ENCODE peak calls at places on chromosomes 3 and 15, in five cellular contexts. L is IMR-90, U is HepG2, Y is K562, C is GM12878. A is an unnamed sample.

GRCh38 chr3:60660026-60660425 is 591.2 kb downstream of the FHIT start:
- DNase-seq in L (no peak), U (no peak), Y (no peak), C (no peak), A (no peak)

GRCh38 chr3:58419782-58420512 is 13.7 kb downstream of the PDHB start:
- DNase-seq in L (peak), U (no peak), Y (peak), C (peak), A (no peak)

GRCh38 chr15:60017538-60018199 is 13.6 kb downstream of the FOXB1 start:
- DNase-seq in L (no peak), U (no peak), Y (no peak), C (no peak), A (no peak)

GRCh38 chr15:65335278-65336055 is 31.0 kb downstream of the RNU5B-1 start:
- DNase-seq in L (no peak), U (no peak), Y (no peak), C (no peak), A (peak)

GRCh38 chr3:143822374-143822773 is 25.9 kb downstream of the SLC9A9 start:
- DNase-seq in L (no peak), U (no peak), Y (no peak), C (no peak), A (no peak)

GRCh38 chr3:171566803-171567422 is 106.7 kb upstream of the TNIK start:
- DNase-seq in L (peak), U (peak), Y (peak), C (peak), A (peak)

GRCh38 chr3:106034313-106034712 is 165.5 kb upstream of the CBLB start:
- DNase-seq in L (no peak), U (no peak), Y (no peak), C (no peak), A (no peak)

GRCh38 chr15:63191895-63192603 is 2.6 kb downstream of the RAB8B start:
- DNase-seq in L (no peak), U (no peak), Y (no peak), C (peak), A (no peak)

GRCh38 chr3:71646971-71647370 is 63.4 kb upstream of the FOXP1 start:
- DNase-seq in L (no peak), U (no peak), Y (no peak), C (no peak), A (no peak)

GRCh38 chr15:88255109-88255495 is 1.4 kb downstream of the NTRK3 start:
- DNase-seq in L (no peak), U (no peak), Y (no peak), C (no peak), A (no peak)

GRCh38 chr15:96354731-96355560 is 24.4 kb downstream of the NR2F2 start:
- DNase-seq in L (peak), U (peak), Y (no peak), C (no peak), A (no peak)

GRCh38 chr3:16064660-16065414 is 109.6 kb upstream of the GALNT15 start:
- DNase-seq in L (peak), U (peak), Y (no peak), C (no peak), A (no peak)

GRCh38 chr15:38992541-38993334 is 428.1 kb upstream of the RASGRP1 start:
- DNase-seq in L (no peak), U (no peak), Y (no peak), C (no peak), A (no peak)

GRCh38 chr3:32177702-32178198 is 60.7 kb upstream of the CMTM8 start:
- DNase-seq in L (peak), U (peak), Y (peak), C (no peak), A (peak)

GRCh38 chr3:153061938-153062528 is 100.0 kb upstream of the RAP2B start:
- DNase-seq in L (no peak), U (no peak), Y (no peak), C (no peak), A (no peak)

GRCh38 chr15:49430046-49430445 is 7.0 kb downstream of the FGF7 start:
- DNase-seq in L (no peak), U (no peak), Y (no peak), C (no peak), A (no peak)

GRCh38 chr15:81338422-81339007 is 14.6 kb upstream of the STARD5 start:
- DNase-seq in L (peak), U (no peak), Y (no peak), C (no peak), A (no peak)

GRCh38 chr3:179898024-179898423 is 138.7 kb downstream of the PEX5L start:
- DNase-seq in L (peak), U (peak), Y (peak), C (no peak), A (peak)

GRCh38 chr3:107241217-107241616 is 136.0 kb upstream of the CCDC54 start:
- DNase-seq in L (no peak), U (no peak), Y (peak), C (no peak), A (peak)
- TF ChIP-seq MXI1 in L (no peak), U (no peak), Y (no peak), C (no peak), A (no peak)

DNA sequence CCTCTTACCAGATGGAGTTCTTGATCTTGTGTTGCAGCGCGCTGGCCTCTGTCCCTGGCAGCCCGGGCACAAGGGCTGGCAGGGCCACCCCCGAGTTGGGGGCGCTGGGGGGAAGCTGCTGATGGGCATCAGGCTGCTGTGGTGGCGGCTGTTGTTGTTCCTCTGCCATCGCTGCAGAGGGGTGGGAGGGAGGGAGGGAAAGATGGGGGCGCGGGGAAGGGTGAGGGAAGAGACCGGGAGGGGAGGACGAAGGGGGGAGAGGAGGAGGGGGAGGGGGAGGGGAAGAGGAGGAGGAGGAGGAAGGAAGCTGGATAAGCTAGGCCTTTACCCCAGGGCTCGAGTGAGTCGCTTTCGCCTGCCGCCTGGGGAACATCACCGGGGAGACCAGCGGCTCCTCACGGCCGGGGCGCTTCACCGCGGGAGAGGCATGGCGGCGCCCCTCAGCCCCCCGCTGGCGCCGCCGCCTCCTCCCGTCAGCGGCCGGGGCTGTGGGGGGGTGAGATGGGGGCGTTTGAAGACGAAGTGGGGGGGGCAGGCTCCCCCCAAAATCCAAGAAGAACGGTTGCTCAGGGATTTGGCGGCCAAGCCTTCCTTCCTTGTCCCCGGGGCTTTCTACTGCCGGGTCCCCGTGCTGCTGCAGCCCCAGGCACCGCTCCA is 434 bp downstream of the RFX7 start:
- DNase-seq in L (peak), U (no peak), Y (peak), C (no peak), A (peak)
- TF ChIP-seq MXI1 in L (no peak), U (no peak), Y (no peak), C (no peak), A (peak)

DNA sequence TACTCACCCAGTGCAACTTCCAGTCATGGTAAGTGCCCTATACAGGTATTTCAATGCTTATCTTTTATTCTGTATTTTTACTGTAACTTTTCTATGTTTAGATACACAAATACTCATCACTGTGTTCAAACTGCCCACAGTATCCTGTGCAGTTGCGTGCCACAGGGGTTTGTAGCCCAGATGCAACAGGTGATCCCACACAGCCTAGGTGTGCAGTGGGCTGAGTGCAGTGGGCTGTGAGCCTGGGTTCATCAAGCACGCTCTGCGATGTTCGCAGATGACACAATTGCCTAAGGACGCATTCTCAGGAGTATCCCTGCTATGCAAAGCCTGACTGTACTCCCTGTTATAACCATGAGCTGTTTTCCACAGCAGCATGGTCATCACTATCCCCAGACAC is 36.2 kb upstream of the VGLL4 start:
- DNase-seq in L (no peak), U (no peak), Y (no peak), C (no peak), A (no peak)
- TF ChIP-seq MXI1 in L (no peak), U (no peak), Y (no peak), C (no peak), A (no peak)

GRCh38 chr15:56732135-56732880 is 1.0 kb downstream of the ZNF280D start:
- DNase-seq in L (peak), U (peak), Y (no peak), C (no peak), A (peak)
- TF ChIP-seq MXI1 in L (no peak), U (no peak), Y (no peak), C (no peak), A (no peak)